ENCODE peak calls at places on chromosomes 7 and 10, in five cellular contexts. One of them, this sample, is unnamed. For H3K4me1, the result is how much of the 10 kb centered on the place peaks cover.

GRCh38 chr7:100706672-100707311 is 871 bp downstream of the POP7 start:
- DNase-seq in uterus: peak
- DNase-seq in mesendoderm: no peak
- DNase-seq in lower lobe of right lung: peak
- DNase-seq in mammary epithelial cell: no peak
- DNase-seq in this sample: peak

GRCh38 chr7:44515595-44516268 is 25.3 kb upstream of the NUDCD3 start:
- DNase-seq in mammary epithelial cell: peak
- DNase-seq in mesendoderm: no peak
- DNase-seq in lower lobe of right lung: no peak
- DNase-seq in uterus: no peak
- DNase-seq in this sample: no peak

GRCh38 chr10:63286754-63287264 is 153.7 kb downstream of the NRBF2 start:
- DNase-seq in mammary epithelial cell: peak
- DNase-seq in uterus: no peak
- DNase-seq in lower lobe of right lung: no peak
- DNase-seq in mesendoderm: no peak
- DNase-seq in this sample: no peak

GRCh38 chr7:88455696-88456095 is 149.0 kb upstream of the STEAP4 start:
- DNase-seq in mesendoderm: peak
- DNase-seq in uterus: no peak
- DNase-seq in mammary epithelial cell: peak
- DNase-seq in lower lobe of right lung: no peak
- DNase-seq in this sample: no peak

GRCh38 chr10:33441561-33441960 is 107.1 kb upstream of the NRP1 start:
- DNase-seq in mesendoderm: no peak
- DNase-seq in uterus: no peak
- DNase-seq in mammary epithelial cell: no peak
- DNase-seq in lower lobe of right lung: no peak
- DNase-seq in this sample: no peak

GRCh38 chr7:30068117-30068516 is 39.9 kb downstream of the PLEKHA8 start:
- DNase-seq in mammary epithelial cell: peak
- DNase-seq in uterus: peak
- DNase-seq in mesendoderm: peak
- DNase-seq in lower lobe of right lung: no peak
- DNase-seq in this sample: no peak

GRCh38 chr10:24825551-24825950 is 101.9 kb upstream of the ARHGAP21 start:
- DNase-seq in lower lobe of right lung: no peak
- DNase-seq in mammary epithelial cell: no peak
- DNase-seq in mesendoderm: no peak
- DNase-seq in uterus: no peak
- DNase-seq in this sample: no peak

GRCh38 chr10:101329341-101330032 is 24.5 kb upstream of the BTRC start:
- DNase-seq in mesendoderm: no peak
- DNase-seq in uterus: no peak
- DNase-seq in lower lobe of right lung: no peak
- DNase-seq in mammary epithelial cell: no peak
- DNase-seq in this sample: no peak

GRCh38 chr7:95471076-95471475 is 14.7 kb upstream of the ASB4 start:
- DNase-seq in lower lobe of right lung: no peak
- DNase-seq in mesendoderm: no peak
- DNase-seq in mammary epithelial cell: no peak
- DNase-seq in uterus: no peak
- DNase-seq in this sample: no peak

GRCh38 chr10:101972761-101973160 is 83.2 kb downstream of the ARMH3 start:
- DNase-seq in lower lobe of right lung: no peak
- DNase-seq in mesendoderm: no peak
- DNase-seq in mammary epithelial cell: no peak
- DNase-seq in uterus: no peak
- DNase-seq in this sample: no peak

GRCh38 chr7:155514296-155514695 is 32.1 kb downstream of the CNPY1 start:
- DNase-seq in lower lobe of right lung: no peak
- DNase-seq in mammary epithelial cell: no peak
- DNase-seq in mesendoderm: no peak
- DNase-seq in uterus: no peak
- DNase-seq in this sample: no peak

GRCh38 chr10:14416308-14416700 is 85.6 kb upstream of the FRMD4A start:
- DNase-seq in uterus: no peak
- DNase-seq in mesendoderm: peak
- DNase-seq in mammary epithelial cell: peak
- DNase-seq in lower lobe of right lung: no peak
- DNase-seq in this sample: no peak

DNA sequence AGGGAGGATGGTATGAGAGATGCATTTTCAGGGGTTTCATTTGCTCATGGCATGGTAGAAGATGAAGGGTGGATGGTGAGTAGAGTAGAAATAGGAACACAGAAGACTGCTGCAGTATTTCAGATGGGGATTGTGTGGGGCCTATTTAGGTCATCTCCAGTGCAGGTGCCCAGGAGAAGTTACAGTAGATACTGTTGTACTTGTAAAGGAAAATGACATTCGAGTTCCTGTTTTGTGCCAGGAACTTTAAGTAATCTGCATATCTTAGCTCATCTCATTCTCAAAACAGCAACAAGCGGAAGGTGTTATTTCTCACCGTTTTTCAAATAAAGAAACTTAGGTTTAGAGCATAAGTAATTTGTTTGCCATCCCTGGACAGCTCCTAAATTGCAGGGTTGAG is 156.2 kb downstream of the AUTS2 start:
- DNase-seq in uterus: no peak
- DNase-seq in lower lobe of right lung: no peak
- DNase-seq in mesendoderm: no peak
- DNase-seq in mammary epithelial cell: no peak
- DNase-seq in this sample: no peak
- H3K4me1 ChIP-seq in uterus: under half
- H3K4me1 ChIP-seq in lower lobe of right lung: under half
- H3K4me1 ChIP-seq in mesendoderm: under half
- H3K4me1 ChIP-seq in mammary epithelial cell: under half
- H3K4me1 ChIP-seq in this sample: under half

DNA sequence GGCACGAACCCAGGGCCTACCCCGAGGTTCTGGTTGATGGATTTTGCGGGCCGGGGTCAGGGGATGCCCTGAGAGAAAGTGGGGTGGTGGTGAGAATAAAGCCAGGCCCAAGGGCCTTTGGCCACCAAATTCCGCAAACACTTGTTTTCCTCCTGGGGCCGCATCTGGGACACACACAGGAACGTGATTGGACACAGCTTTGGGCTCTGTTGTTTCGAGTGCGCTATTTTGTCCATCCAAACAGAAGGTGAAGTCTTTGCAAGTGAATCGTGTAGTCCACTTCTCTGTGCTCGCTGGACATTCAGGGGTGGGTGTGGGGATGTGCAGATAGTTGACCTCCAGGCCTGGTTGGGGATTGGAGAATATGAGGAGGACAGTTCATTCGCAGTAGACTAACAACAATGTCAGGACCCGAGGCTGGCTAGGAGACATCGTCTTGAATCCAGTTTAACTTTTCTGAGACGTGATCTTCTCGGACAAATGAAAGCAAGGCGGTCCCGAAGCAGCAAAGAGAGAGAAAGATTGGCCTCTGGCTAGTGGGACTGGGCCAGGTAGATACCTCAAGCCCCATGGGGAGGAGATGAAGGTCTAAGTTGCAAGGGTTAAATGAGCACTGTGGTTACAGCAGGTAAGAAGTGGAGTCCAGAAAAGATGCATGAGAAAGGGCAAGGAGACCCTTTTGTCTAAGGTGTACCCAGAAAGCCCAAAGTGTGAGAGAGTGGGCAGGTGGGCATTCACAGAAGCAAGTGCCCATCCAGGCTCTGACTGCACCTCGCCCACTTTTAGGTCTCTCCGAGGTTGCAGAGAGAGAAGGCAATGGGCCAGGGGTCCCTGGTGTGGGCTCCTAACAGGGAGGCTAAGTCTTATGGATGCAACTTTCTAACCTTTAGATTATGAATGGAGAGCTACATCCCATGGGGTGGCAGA is 761 bp upstream of the FAM131B start:
- DNase-seq in mesendoderm: no peak
- DNase-seq in mammary epithelial cell: no peak
- DNase-seq in uterus: no peak
- DNase-seq in lower lobe of right lung: no peak
- DNase-seq in this sample: no peak
- H3K4me3 ChIP-seq in mesendoderm: no peak
- H3K4me3 ChIP-seq in mammary epithelial cell: no peak
- H3K4me3 ChIP-seq in uterus: peak
- H3K4me3 ChIP-seq in lower lobe of right lung: peak
- H3K4me3 ChIP-seq in this sample: peak

DNA sequence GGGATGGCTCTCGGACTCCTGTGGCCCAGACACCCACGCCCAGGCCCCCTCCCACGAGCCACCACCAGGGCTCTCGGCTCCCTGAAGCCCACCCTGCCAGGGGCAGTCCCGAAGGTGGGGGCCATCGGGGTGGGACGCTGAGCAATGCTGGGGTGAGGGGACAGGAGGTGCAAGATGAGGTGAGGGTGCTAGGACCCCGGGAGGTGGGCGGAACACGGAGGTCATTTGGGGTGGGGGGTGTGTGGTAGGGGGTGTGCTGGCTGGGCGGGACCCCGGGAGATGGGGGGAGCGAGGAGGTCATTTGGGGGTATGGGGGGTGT is 17.0 kb upstream of the LFNG start:
- DNase-seq in mammary epithelial cell: no peak
- DNase-seq in mesendoderm: no peak
- DNase-seq in uterus: no peak
- DNase-seq in lower lobe of right lung: no peak
- DNase-seq in this sample: peak
- H3K27ac ChIP-seq in mammary epithelial cell: no peak
- H3K27ac ChIP-seq in mesendoderm: no peak
- H3K27ac ChIP-seq in uterus: no peak
- H3K27ac ChIP-seq in lower lobe of right lung: no peak
- H3K27ac ChIP-seq in this sample: no peak

DNA sequence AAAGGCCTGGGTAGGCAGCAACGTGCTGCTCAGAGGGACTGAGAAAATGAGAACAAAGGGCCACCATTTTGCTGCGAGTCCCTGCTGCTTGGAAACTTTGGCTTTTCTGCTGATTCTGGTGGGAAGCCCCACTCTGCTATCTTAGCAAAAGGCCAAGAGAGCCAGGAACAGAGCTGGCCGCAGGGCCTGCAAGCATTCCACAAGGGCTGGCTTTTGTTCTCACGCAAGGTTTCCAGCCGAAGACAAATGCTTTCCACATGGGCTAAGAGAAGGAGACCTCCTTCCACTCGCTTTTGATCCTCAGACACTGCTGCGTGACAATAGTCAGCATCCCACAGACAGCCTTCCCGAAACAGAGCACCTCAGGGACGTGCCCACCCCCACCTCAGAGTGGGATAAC is 163.1 kb downstream of the ARHGAP12 start:
- DNase-seq in lower lobe of right lung: no peak
- DNase-seq in mammary epithelial cell: no peak
- DNase-seq in mesendoderm: no peak
- DNase-seq in uterus: no peak
- DNase-seq in this sample: no peak
- H3K4me1 ChIP-seq in lower lobe of right lung: under half
- H3K4me1 ChIP-seq in mammary epithelial cell: under half
- H3K4me1 ChIP-seq in mesendoderm: under half
- H3K4me1 ChIP-seq in uterus: under half
- H3K4me1 ChIP-seq in this sample: under half

GRCh38 chr10:34740321-34740720 is 74.8 kb downstream of the PARD3 start:
- DNase-seq in mammary epithelial cell: no peak
- DNase-seq in lower lobe of right lung: no peak
- DNase-seq in mesendoderm: no peak
- DNase-seq in uterus: no peak
- DNase-seq in this sample: no peak
- H3K4me3 ChIP-seq in mammary epithelial cell: no peak
- H3K4me3 ChIP-seq in lower lobe of right lung: peak
- H3K4me3 ChIP-seq in mesendoderm: no peak
- H3K4me3 ChIP-seq in uterus: peak
- H3K4me3 ChIP-seq in this sample: no peak

DNA sequence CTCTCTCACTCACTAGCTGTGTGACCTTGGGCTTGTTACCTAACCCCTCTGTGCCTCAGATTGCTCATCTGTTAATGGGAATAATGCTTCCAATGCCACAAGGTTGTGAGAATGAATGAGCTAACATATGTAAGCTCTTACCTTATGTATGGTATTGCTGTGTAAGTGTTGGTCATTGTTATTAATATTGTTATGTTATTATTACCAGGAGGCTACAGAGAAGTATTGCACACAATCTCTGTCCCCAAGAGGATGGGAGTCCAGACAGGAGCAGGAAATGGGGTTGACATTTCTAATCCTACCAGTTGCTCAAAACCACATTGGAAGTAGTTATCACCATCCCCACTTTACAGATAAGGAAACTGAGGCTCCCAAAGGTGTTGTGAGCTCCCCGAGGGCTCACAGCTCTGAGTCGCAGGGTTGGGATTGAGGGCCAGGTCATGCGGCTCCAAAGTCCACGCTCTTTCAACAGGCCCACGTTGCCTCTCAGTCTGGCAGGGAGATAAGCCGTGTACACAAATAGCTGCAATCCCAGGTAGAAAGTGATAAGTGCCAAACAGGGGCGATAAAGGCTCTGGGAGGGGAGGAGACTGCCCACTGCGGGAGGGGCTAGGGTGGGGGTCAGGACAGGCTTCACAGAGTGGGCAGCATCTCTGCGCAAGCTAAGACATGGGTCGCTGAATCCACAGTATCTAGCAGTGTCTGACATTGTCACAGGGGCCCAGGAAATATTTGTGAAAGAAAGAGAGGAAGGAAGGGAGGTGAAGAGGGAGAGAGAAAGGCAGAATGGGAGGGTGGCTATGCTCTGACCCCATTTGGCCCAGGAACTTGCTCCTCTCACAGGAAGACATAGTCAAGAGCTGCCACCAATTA is 9.6 kb upstream of the ZMIZ1 start:
- DNase-seq in mammary epithelial cell: no peak
- DNase-seq in mesendoderm: peak
- DNase-seq in uterus: peak
- DNase-seq in lower lobe of right lung: peak
- DNase-seq in this sample: peak
- H3K27ac ChIP-seq in mammary epithelial cell: no peak
- H3K27ac ChIP-seq in mesendoderm: no peak
- H3K27ac ChIP-seq in uterus: no peak
- H3K27ac ChIP-seq in lower lobe of right lung: no peak
- H3K27ac ChIP-seq in this sample: no peak

DNA sequence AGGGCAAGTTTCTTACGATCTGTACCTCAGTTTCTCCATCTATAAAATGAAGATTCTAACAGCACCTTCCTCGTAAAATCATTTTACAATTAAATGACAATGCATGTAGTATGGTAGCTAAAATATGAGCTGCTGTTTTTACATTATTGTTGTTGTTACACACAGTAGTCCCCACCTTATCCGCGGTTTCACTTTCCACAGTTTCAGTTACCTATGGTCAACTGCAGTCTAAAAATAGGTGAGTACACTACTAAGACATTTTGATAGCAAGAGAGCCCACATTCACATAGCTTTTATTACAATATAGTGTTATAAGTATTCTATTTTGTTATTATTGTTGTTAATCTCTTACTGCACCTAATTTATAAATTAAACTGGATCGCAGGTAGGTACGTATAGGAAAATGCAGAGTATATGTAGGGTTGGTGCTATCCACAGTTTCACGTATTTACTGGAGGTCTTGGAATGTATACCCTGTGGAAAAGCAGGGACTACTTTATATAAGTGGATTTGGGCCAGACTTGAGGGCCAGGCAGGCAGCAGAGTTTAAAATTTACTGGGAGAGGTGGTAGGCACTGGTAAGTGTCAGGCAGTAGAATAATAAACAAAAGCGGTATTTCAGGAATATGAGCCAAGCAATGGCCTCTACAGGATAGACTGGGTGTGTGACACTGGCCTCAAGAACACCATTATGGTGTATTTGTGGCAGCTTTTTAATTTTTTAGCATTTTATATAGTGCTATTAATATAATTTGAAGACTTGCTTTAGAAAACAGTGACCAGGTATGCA is 10.2 kb downstream of the DNMBP start:
- DNase-seq in mammary epithelial cell: no peak
- DNase-seq in lower lobe of right lung: no peak
- DNase-seq in uterus: no peak
- DNase-seq in mesendoderm: no peak
- DNase-seq in this sample: no peak
- H3K4me1 ChIP-seq in mammary epithelial cell: under half
- H3K4me1 ChIP-seq in lower lobe of right lung: under half
- H3K4me1 ChIP-seq in uterus: under half
- H3K4me1 ChIP-seq in mesendoderm: under half
- H3K4me1 ChIP-seq in this sample: under half

This sample was measured in right cardiac atrium.